ENCODE peak calls at places on chromosomes 13 and 19, in six cellular contexts. A is HCT116, W is HepG2, U is H1, R is K562, O is GM12878. S is an unnamed sample.

GRCh38 chr13:91369432-91369831 is 21.9 kb downstream of the MIR17HG start:
- DNase-seq in A (no peak), W (no peak), U (no peak), R (peak; percentile 60), O (no peak), S (no peak)

GRCh38 chr19:53872762-53873161 is 5.1 kb downstream of the MYADM start:
- DNase-seq in A (no peak), W (no peak), U (no peak), R (no peak), O (no peak), S (no peak)

GRCh38 chr13:44181938-44182337 is 191.7 kb upstream of the SERP2 start:
- DNase-seq in A (no peak), W (no peak), U (no peak), R (no peak), O (no peak), S (no peak)

GRCh38 chr13:41065098-41065497 is 3.8 kb downstream of the WBP4 start:
- DNase-seq in A (no peak), W (no peak), U (no peak), R (peak; percentile 15), O (no peak), S (no peak)

GRCh38 chr13:49343731-49344130 is 96.0 kb downstream of the CDADC1 start:
- DNase-seq in A (no peak), W (no peak), U (no peak), R (no peak), O (no peak), S (no peak)

GRCh38 chr19:55034751-55035150 is 3.3 kb downstream of the GP6 start:
- DNase-seq in A (no peak), W (no peak), U (no peak), R (no peak), O (no peak), S (no peak)

GRCh38 chr19:677201-677600 is 1.0 kb downstream of the FSTL3 start:
- DNase-seq in A (no peak), W (peak; percentile 38), U (no peak), R (no peak), O (no peak), S (no peak)

GRCh38 chr13:20206065-20206725 is 13.5 kb upstream of the GJB2 start:
- DNase-seq in A (no peak), W (no peak), U (no peak), R (no peak), O (no peak), S (no peak)

GRCh38 chr19:8069116-8069973 is 16.8 kb downstream of the CCL25 start:
- DNase-seq in A (no peak), W (no peak), U (peak; percentile 53), R (peak; percentile 71), O (no peak), S (peak; percentile 54)

GRCh38 chr13:67554746-67555452 is 324.8 kb upstream of the PCDH9 start:
- DNase-seq in A (no peak), W (no peak), U (no peak), R (no peak), O (no peak), S (no peak)

GRCh38 chr13:110624766-110625756 is 9.7 kb downstream of the NAXD start:
- DNase-seq in A (no peak), W (no peak), U (no peak), R (no peak), O (no peak), S (no peak)

GRCh38 chr13:31629085-31629785 is 110.1 kb upstream of the RXFP2 start:
- DNase-seq in A (no peak), W (no peak), U (no peak), R (no peak), O (no peak), S (no peak)

GRCh38 chr13:32824671-32825070 is 191.6 kb upstream of the KL start:
- DNase-seq in A (peak; percentile 64), W (no peak), U (peak; percentile 57), R (no peak), O (no peak), S (peak; percentile 50)

GRCh38 chr19:47309608-47310007 is at the start of gene C5AR1:
- DNase-seq in A (no peak), W (no peak), U (no peak), R (no peak), O (no peak), S (no peak)

GRCh38 chr19:6935069-6935468 is 47.7 kb downstream of the ADGRE1 start:
- DNase-seq in A (no peak), W (peak; percentile 5), U (no peak), R (no peak), O (no peak), S (no peak)

GRCh38 chr19:19213822-19214558 is 2.2 kb downstream of the NCAN start:
- DNase-seq in A (no peak), W (no peak), U (no peak), R (no peak), O (no peak), S (no peak)

GRCh38 chr19:35247526-35248309 is 1.1 kb upstream of the LSR start:
- DNase-seq in A (peak; percentile 95), W (peak; percentile 87), U (peak; percentile 92), R (peak; percentile 92), O (peak; percentile 46), S (peak; percentile 91)

GRCh38 chr19:45518469-45518826 is 11.2 kb downstream of the VASP start:
- DNase-seq in A (no peak), W (no peak), U (no peak), R (no peak), O (no peak), S (no peak)
- H3K36me3 ChIP-seq in A (peaks cover 22% of the 10 kb centered on the region), W (peaks cover 22% of the 10 kb centered on the region), U (peaks cover 42% of the 10 kb centered on the region), R (peaks cover 95% of the 10 kb centered on the region), O (peaks cover 33% of the 10 kb centered on the region), S (peaks cover 68% of the 10 kb centered on the region)

GRCh38 chr19:12482505-12482886 is 2.1 kb downstream of the ZNF709 start:
- DNase-seq in A (no peak), W (no peak), U (no peak), R (no peak), O (peak; percentile 33), S (no peak)
- TF ChIP-seq ZNF274 in A (no peak), W (no peak), U (no peak), R (no peak), O (no peak), S (no peak)

DNA sequence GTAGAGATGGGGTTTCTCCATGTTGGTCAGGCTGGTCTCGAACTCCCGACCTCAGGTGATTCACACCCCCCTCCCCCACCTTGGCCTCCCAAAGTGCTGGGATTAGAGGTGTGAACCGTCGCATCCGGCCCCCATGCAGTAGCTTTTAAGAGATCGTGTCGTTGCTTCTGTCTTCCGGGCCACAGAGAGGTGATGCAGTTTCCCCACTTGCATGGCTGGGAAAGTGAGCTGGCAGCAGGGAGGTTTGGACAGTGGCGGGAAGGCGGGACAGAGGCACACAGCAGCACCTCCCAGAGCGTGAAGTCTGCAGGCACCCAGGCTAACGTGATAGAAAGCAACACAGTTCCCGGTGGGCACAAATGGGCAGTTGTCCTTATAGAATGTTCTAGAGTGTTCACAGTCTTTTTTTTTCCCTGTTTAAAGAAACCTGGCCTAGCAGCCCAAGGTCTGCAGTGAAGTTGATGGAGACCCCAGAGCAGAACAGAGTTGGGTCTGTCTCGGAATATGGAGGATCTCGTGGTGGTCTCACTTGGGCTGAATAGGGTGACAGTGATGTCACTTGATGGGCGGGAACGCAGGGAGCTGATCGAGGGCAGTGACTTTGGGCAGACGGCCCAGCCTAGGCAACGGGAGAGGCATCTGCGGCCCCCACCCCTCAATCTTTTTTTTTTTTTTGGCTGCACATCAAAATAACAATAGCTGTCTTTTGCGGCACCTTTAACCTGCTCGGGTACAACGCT is 4.9 kb downstream of the UHRF1 start:
- DNase-seq in A (no peak), W (no peak), U (no peak), R (no peak), O (no peak), S (no peak)
- H3K36me3 ChIP-seq in A (peaks cover 53% of the 10 kb centered on the region), W (peaks cover 2% of the 10 kb centered on the region), U (peaks cover 4% of the 10 kb centered on the region), R (peaks cover 75% of the 10 kb centered on the region), O (peaks cover 3% of the 10 kb centered on the region), S (peaks cover 77% of the 10 kb centered on the region)

DNA sequence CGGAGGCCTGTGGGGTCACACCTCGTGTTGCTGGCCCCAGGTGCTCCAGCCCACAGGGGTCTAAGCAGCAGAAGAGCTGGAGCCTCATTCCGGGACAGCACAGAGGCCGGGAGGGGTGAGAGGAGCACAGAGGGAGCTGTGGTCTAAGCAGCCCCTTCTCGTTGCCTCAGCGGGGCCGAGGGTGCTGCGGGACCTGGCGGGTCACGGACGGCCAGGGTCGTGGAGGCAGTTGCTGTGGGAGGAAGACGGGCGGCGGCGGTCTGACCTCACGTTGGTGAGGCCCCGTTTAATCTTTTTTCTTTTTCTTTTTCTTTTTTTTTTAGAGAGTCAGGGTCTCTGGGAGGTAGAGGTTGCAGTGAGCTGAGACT is 21.7 kb downstream of the PIAS4 start:
- DNase-seq in A (no peak), W (no peak), U (no peak), R (no peak), O (no peak), S (no peak)
- TF ChIP-seq ZNF274 in A (no peak), W (no peak), U (no peak), R (no peak), O (no peak), S (no peak)

GRCh38 chr19:10158485-10158884 is 36.3 kb downstream of the DNMT1 start:
- DNase-seq in A (no peak), W (no peak), U (no peak), R (no peak), O (no peak), S (no peak)
- H3K36me3 ChIP-seq in A (peaks cover 88% of the 10 kb centered on the region), W (peaks cover 45% of the 10 kb centered on the region), U (peaks cover 97% of the 10 kb centered on the region), R (peaks cover 98% of the 10 kb centered on the region), O (peaks cover 66% of the 10 kb centered on the region), S (peaks cover 99% of the 10 kb centered on the region)

GRCh38 chr19:33273881-33274662 is 28.3 kb downstream of the CEBPA start:
- DNase-seq in A (peak; percentile 24), W (peak; percentile 56), U (no peak), R (peak; percentile 14), O (no peak), S (no peak)
- TF ChIP-seq ZNF274 in A (no peak), W (no peak), U (no peak), R (no peak), O (no peak), S (no peak)

DNA sequence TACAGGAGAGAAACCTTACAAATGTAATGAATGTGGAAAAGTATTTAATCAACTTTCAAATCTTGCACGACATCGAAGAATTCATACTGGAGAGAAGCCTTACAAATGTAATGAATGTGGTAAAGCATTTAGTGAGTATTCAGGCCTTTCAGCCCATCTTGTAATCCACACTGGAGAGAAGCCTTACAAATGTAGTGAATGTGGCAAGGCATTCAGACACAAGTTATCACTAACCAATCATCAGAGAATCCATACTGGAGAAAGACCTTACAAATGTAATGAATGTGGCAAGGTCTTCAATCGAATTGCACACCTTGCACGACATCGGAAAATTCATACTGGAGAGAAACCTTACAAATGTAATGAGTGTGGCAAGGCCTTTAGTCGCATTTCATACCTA is 13.6 kb upstream of the ZNF610 start:
- DNase-seq in A (no peak), W (no peak), U (no peak), R (no peak), O (no peak), S (no peak)
- H3K36me3 ChIP-seq in A (peaks cover 41% of the 10 kb centered on the region), W (peaks cover 19% of the 10 kb centered on the region), U (peaks cover 71% of the 10 kb centered on the region), R (peaks cover 53% of the 10 kb centered on the region), O (peaks cover 2% of the 10 kb centered on the region), S (peaks cover 46% of the 10 kb centered on the region)

DNA sequence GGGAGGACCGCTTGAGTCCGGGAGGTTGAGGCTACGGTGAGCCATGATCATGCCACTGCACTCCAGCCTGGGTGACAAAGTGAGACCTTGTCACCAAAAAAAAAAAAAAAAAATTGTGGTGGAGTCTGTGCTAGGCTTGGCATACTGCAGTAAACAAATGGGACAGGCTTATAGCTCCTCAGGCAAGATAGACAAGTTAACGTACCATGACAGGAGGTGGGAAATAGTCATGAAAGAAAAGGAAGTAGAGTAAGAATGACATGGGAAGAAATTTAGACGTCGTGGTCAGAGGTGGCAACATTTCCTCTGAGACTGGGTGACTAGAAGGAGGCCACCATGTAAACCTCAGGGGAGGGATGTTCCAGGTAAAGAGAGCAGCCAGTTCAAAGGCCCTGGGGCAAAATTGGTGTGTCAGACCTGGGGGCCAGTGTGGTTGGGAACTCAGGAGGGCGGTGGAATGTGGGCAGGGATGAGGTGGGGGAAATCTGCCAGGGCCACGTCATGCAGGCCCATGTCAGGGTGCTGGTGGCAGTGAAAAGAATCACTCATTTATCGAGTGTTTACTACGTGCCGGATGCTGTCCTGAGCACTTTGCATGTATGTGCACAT is 5.6 kb downstream of the SNRPA start:
- DNase-seq in A (no peak), W (no peak), U (no peak), R (no peak), O (no peak), S (no peak)
- TF ChIP-seq ZNF274 in A (no peak), W (no peak), U (no peak), R (no peak), O (no peak), S (no peak)

S was measured in NT2/D1.